ENCODE peak calls at places on chromosomes 3 and 15, in nine cellular contexts. W is fibroblast of the aortic adventitia, T is T-cell, B is T-helper 1 cell, K is T1000, D is transverse colon, E is stomach, R is IMR-90, Z is left colon. Y is an unnamed sample.

GRCh38 chr15:55638764-55639163 is 50.6 kb upstream of the PYGO1 start:
- DNase-seq in Z (no peak), K (no peak), D (no peak), W (no peak), T (no peak), R (no peak), B (no peak), E (no peak), Y (no peak)

GRCh38 chr3:133838916-133839800 is 33.5 kb downstream of the SRPRB start:
- DNase-seq in T (no peak), D (no peak), K (no peak), Z (no peak), E (no peak), R (no peak), B (no peak), W (no peak), Y (no peak)

GRCh38 chr3:192422998-192423349 is 304.4 kb downstream of the FGF12 start:
- DNase-seq in T (no peak), W (no peak), K (no peak), Z (no peak), B (no peak), D (no peak), R (no peak), E (no peak), Y (no peak)

GRCh38 chr3:130414457-130414856 is 69.0 kb downstream of the COL6A5 start:
- DNase-seq in T (no peak), K (no peak), W (no peak), B (no peak), Z (no peak), R (no peak), D (no peak), E (no peak), Y (no peak)

GRCh38 chr3:136546718-136547117 is 205.5 kb downstream of the STAG1 start:
- DNase-seq in K (no peak), R (peak), E (no peak), Z (no peak), B (no peak), D (no peak), T (no peak), W (peak), Y (no peak)

GRCh38 chr3:14941871-14942270 is 5.5 kb upstream of the NR2C2 start:
- DNase-seq in K (no peak), W (no peak), B (no peak), E (no peak), Z (no peak), D (no peak), R (no peak), T (no peak), Y (no peak)

GRCh38 chr3:170522171-170522570 is 63.7 kb downstream of the SLC7A14 start:
- DNase-seq in K (no peak), Z (no peak), E (no peak), D (no peak), T (no peak), R (peak), W (no peak), B (no peak), Y (no peak)

GRCh38 chr15:40990789-40991188 is 37.5 kb downstream of the CHAC1 start:
- DNase-seq in R (no peak), K (no peak), W (no peak), D (no peak), Z (no peak), B (no peak), T (no peak), E (no peak), Y (no peak)

GRCh38 chr15:98599911-98600685 is 48.2 kb upstream of the IGF1R start:
- DNase-seq in R (peak), B (no peak), Z (peak), K (no peak), E (no peak), D (peak), T (peak), W (peak), Y (peak)

GRCh38 chr3:39063143-39063542 is 11.3 kb downstream of the WDR48 start:
- DNase-seq in R (no peak), W (no peak), E (no peak), B (no peak), Z (no peak), D (no peak), T (no peak), K (no peak), Y (no peak)

GRCh38 chr15:45796433-45796832 is 161.6 kb downstream of the SQOR start:
- DNase-seq in B (no peak), R (no peak), D (peak), K (no peak), E (no peak), Z (peak), W (no peak), T (no peak), Y (no peak)

GRCh38 chr3:166837535-166837934 is 542.6 kb downstream of the ZBBX start:
- DNase-seq in B (no peak), D (no peak), E (no peak), W (no peak), T (no peak), R (no peak), Z (no peak), K (no peak), Y (no peak)

GRCh38 chr3:28949580-28949979 is 331.3 kb upstream of the RBMS3 start:
- DNase-seq in W (no peak), E (no peak), R (no peak), Z (no peak), D (no peak), K (no peak), T (no peak), B (no peak), Y (no peak)

GRCh38 chr3:172625404-172625803 is 85.5 kb downstream of the NCEH1 start:
- DNase-seq in B (no peak), E (no peak), Z (no peak), D (no peak), W (peak), K (no peak), T (no peak), R (peak), Y (no peak)

GRCh38 chr15:98428253-98428989 is 219.9 kb upstream of the IGF1R start:
- DNase-seq in Z (peak), W (peak), E (peak), K (peak), R (peak), B (peak), D (peak), T (peak), Y (peak)

GRCh38 chr3:52721002-52721741 is 15.3 kb downstream of the SPCS1 start:
- DNase-seq in Z (no peak), R (no peak), W (no peak), D (no peak), T (no peak), E (no peak), K (no peak), B (no peak), Y (no peak)

GRCh38 chr3:25748189-25748588 is 35.1 kb downstream of the NGLY1 start:
- DNase-seq in B (no peak), T (no peak), R (no peak), Z (no peak), K (no peak), E (no peak), W (no peak), D (no peak), Y (no peak)

GRCh38 chr3:140922634-140923033 is 19.0 kb upstream of the SLC25A36 start:
- DNase-seq in Z (no peak), W (peak), D (no peak), T (no peak), K (no peak), E (no peak), B (no peak), R (peak), Y (no peak)

GRCh38 chr3:183527421-183527979 is 28.0 kb downstream of the KLHL6 start:
- DNase-seq in W (no peak), T (no peak), Z (no peak), R (no peak), B (no peak), K (no peak), D (no peak), E (no peak), Y (no peak)

GRCh38 chr3:42014949-42015533 is 53.1 kb upstream of the ULK4 start:
- DNase-seq in B (no peak), K (no peak), T (no peak), D (peak), Z (peak), E (peak), W (peak), R (no peak), Y (no peak)

GRCh38 chr15:67945951-67946700 is 106.3 kb upstream of the RNU6-1 start:
- DNase-seq in Z (no peak), T (no peak), D (no peak), K (peak), W (peak), B (no peak), R (peak), E (no peak), Y (peak)

GRCh38 chr15:42726114-42726513 is 10.8 kb downstream of the CDAN1 start:
- DNase-seq in Z (no peak), D (no peak), K (no peak), T (no peak), W (no peak), E (no peak), R (no peak), B (no peak), Y (no peak)

Y was measured in prostate gland.